ENCODE peak calls at places on chromosomes 5 and 9, in seven cellular contexts. One of them, this sample, is unnamed.

GRCh38 chr9:92141144-92142129 is 26.2 kb upstream of the SPTLC1 start:
- DNase-seq in cardiac muscle cell: peak
- DNase-seq in AG04450: no peak
- DNase-seq in upper lobe of right lung: no peak
- DNase-seq in A549: no peak
- DNase-seq in OCI-LY7: no peak
- DNase-seq in PC-9: no peak
- DNase-seq in this sample: peak

GRCh38 chr5:151345187-151345807 is 2.1 kb downstream of the SLC36A2 start:
- DNase-seq in cardiac muscle cell: no peak
- DNase-seq in AG04450: no peak
- DNase-seq in upper lobe of right lung: no peak
- DNase-seq in A549: no peak
- DNase-seq in OCI-LY7: no peak
- DNase-seq in PC-9: no peak
- DNase-seq in this sample: no peak

GRCh38 chr5:69206528-69207190 is 17.3 kb downstream of the CENPH start:
- DNase-seq in cardiac muscle cell: no peak
- DNase-seq in AG04450: no peak
- DNase-seq in upper lobe of right lung: no peak
- DNase-seq in A549: peak
- DNase-seq in OCI-LY7: no peak
- DNase-seq in PC-9: peak
- DNase-seq in this sample: peak

GRCh38 chr5:170483701-170484458 is 19.9 kb upstream of the KCNIP1 start:
- DNase-seq in cardiac muscle cell: no peak
- DNase-seq in AG04450: no peak
- DNase-seq in upper lobe of right lung: no peak
- DNase-seq in A549: peak
- DNase-seq in OCI-LY7: no peak
- DNase-seq in PC-9: peak
- DNase-seq in this sample: no peak

GRCh38 chr5:142748568-142749249 is 21.5 kb upstream of the ARHGAP26 start:
- DNase-seq in cardiac muscle cell: peak
- DNase-seq in AG04450: no peak
- DNase-seq in upper lobe of right lung: peak
- DNase-seq in A549: peak
- DNase-seq in OCI-LY7: peak
- DNase-seq in PC-9: no peak
- DNase-seq in this sample: peak

GRCh38 chr9:134533850-134534585 is 107.6 kb upstream of the COL5A1 start:
- DNase-seq in cardiac muscle cell: no peak
- DNase-seq in AG04450: no peak
- DNase-seq in upper lobe of right lung: no peak
- DNase-seq in A549: no peak
- DNase-seq in OCI-LY7: no peak
- DNase-seq in PC-9: no peak
- DNase-seq in this sample: no peak

GRCh38 chr9:130073373-130073772 is 19.7 kb downstream of the GPR107 start:
- DNase-seq in cardiac muscle cell: peak
- DNase-seq in AG04450: no peak
- DNase-seq in upper lobe of right lung: no peak
- DNase-seq in A549: no peak
- DNase-seq in OCI-LY7: no peak
- DNase-seq in PC-9: no peak
- DNase-seq in this sample: no peak

GRCh38 chr9:4290427-4290837 is 9.4 kb downstream of the GLIS3 start:
- DNase-seq in cardiac muscle cell: no peak
- DNase-seq in AG04450: no peak
- DNase-seq in upper lobe of right lung: no peak
- DNase-seq in A549: peak
- DNase-seq in OCI-LY7: no peak
- DNase-seq in PC-9: no peak
- DNase-seq in this sample: no peak

GRCh38 chr5:2134543-2135299 is 252.0 kb upstream of the IRX4 start:
- DNase-seq in cardiac muscle cell: no peak
- DNase-seq in AG04450: no peak
- DNase-seq in upper lobe of right lung: no peak
- DNase-seq in A549: peak
- DNase-seq in OCI-LY7: no peak
- DNase-seq in PC-9: no peak
- DNase-seq in this sample: no peak

GRCh38 chr5:133763744-133764143 is 151.4 kb upstream of the FSTL4 start:
- DNase-seq in cardiac muscle cell: no peak
- DNase-seq in AG04450: no peak
- DNase-seq in upper lobe of right lung: no peak
- DNase-seq in A549: no peak
- DNase-seq in OCI-LY7: no peak
- DNase-seq in PC-9: no peak
- DNase-seq in this sample: no peak

GRCh38 chr5:23071682-23072081 is 218.5 kb upstream of the CDH12 start:
- DNase-seq in cardiac muscle cell: no peak
- DNase-seq in AG04450: no peak
- DNase-seq in upper lobe of right lung: no peak
- DNase-seq in A549: no peak
- DNase-seq in OCI-LY7: no peak
- DNase-seq in PC-9: no peak
- DNase-seq in this sample: no peak

GRCh38 chr5:152077-152476 is 39.2 kb upstream of the LRRC14B start:
- DNase-seq in cardiac muscle cell: no peak
- DNase-seq in AG04450: no peak
- DNase-seq in upper lobe of right lung: no peak
- DNase-seq in A549: no peak
- DNase-seq in OCI-LY7: no peak
- DNase-seq in PC-9: no peak
- DNase-seq in this sample: no peak

GRCh38 chr5:116297296-116297814 is 212.5 kb downstream of the COMMD10 start:
- DNase-seq in cardiac muscle cell: no peak
- DNase-seq in AG04450: no peak
- DNase-seq in upper lobe of right lung: no peak
- DNase-seq in A549: no peak
- DNase-seq in OCI-LY7: no peak
- DNase-seq in PC-9: no peak
- DNase-seq in this sample: no peak

GRCh38 chr9:130946778-130947617 is 8.0 kb upstream of the FIBCD1 start:
- DNase-seq in cardiac muscle cell: no peak
- DNase-seq in AG04450: no peak
- DNase-seq in upper lobe of right lung: no peak
- DNase-seq in A549: peak
- DNase-seq in OCI-LY7: no peak
- DNase-seq in PC-9: peak
- DNase-seq in this sample: no peak

GRCh38 chr5:137847699-137848098 is 20.0 kb upstream of the MYOT start:
- DNase-seq in cardiac muscle cell: no peak
- DNase-seq in AG04450: no peak
- DNase-seq in upper lobe of right lung: no peak
- DNase-seq in A549: no peak
- DNase-seq in OCI-LY7: no peak
- DNase-seq in PC-9: no peak
- DNase-seq in this sample: no peak

GRCh38 chr5:90902681-90903386 is 344.2 kb downstream of the ADGRV1 start:
- DNase-seq in cardiac muscle cell: no peak
- DNase-seq in AG04450: no peak
- DNase-seq in upper lobe of right lung: no peak
- DNase-seq in A549: no peak
- DNase-seq in OCI-LY7: no peak
- DNase-seq in PC-9: no peak
- DNase-seq in this sample: no peak

GRCh38 chr5:103178167-103178566 is 58.1 kb downstream of the PPIP5K2 start:
- DNase-seq in cardiac muscle cell: no peak
- DNase-seq in AG04450: no peak
- DNase-seq in upper lobe of right lung: no peak
- DNase-seq in A549: peak
- DNase-seq in OCI-LY7: no peak
- DNase-seq in PC-9: no peak
- DNase-seq in this sample: no peak

GRCh38 chr5:21817668-21818419 is 1035.3 kb downstream of the CDH12 start:
- DNase-seq in cardiac muscle cell: no peak
- DNase-seq in AG04450: no peak
- DNase-seq in upper lobe of right lung: no peak
- DNase-seq in A549: no peak
- DNase-seq in OCI-LY7: peak
- DNase-seq in PC-9: no peak
- DNase-seq in this sample: no peak

GRCh38 chr5:148729182-148729581 is 74.9 kb upstream of the HTR4 start:
- DNase-seq in cardiac muscle cell: peak
- DNase-seq in AG04450: no peak
- DNase-seq in upper lobe of right lung: no peak
- DNase-seq in A549: peak
- DNase-seq in OCI-LY7: no peak
- DNase-seq in PC-9: no peak
- DNase-seq in this sample: no peak

GRCh38 chr9:118522093-118523028 is 818.2 kb downstream of the TLR4 start:
- DNase-seq in cardiac muscle cell: peak
- DNase-seq in AG04450: no peak
- DNase-seq in upper lobe of right lung: peak
- DNase-seq in A549: peak
- DNase-seq in OCI-LY7: peak
- DNase-seq in PC-9: no peak
- DNase-seq in this sample: no peak

GRCh38 chr5:64963278-64963677 is 194.5 kb downstream of the CWC27 start:
- DNase-seq in cardiac muscle cell: no peak
- DNase-seq in AG04450: no peak
- DNase-seq in upper lobe of right lung: no peak
- DNase-seq in A549: no peak
- DNase-seq in OCI-LY7: no peak
- DNase-seq in PC-9: no peak
- DNase-seq in this sample: no peak

GRCh38 chr5:57650360-57651069 is 167.9 kb upstream of the ACTBL2 start:
- DNase-seq in cardiac muscle cell: peak
- DNase-seq in AG04450: no peak
- DNase-seq in upper lobe of right lung: no peak
- DNase-seq in A549: peak
- DNase-seq in OCI-LY7: peak
- DNase-seq in PC-9: no peak
- DNase-seq in this sample: peak

GRCh38 chr9:35920004-35920658 is 10.8 kb downstream of the SPAAR start:
- DNase-seq in cardiac muscle cell: no peak
- DNase-seq in AG04450: no peak
- DNase-seq in upper lobe of right lung: no peak
- DNase-seq in A549: no peak
- DNase-seq in OCI-LY7: no peak
- DNase-seq in PC-9: no peak
- DNase-seq in this sample: no peak
- H3K27ac ChIP-seq in cardiac muscle cell: no peak
- H3K27ac ChIP-seq in AG04450: no peak
- H3K27ac ChIP-seq in upper lobe of right lung: no peak
- H3K27ac ChIP-seq in A549: peak
- H3K27ac ChIP-seq in OCI-LY7: no peak
- H3K27ac ChIP-seq in PC-9: no peak
- H3K27ac ChIP-seq in this sample: no peak

DNA sequence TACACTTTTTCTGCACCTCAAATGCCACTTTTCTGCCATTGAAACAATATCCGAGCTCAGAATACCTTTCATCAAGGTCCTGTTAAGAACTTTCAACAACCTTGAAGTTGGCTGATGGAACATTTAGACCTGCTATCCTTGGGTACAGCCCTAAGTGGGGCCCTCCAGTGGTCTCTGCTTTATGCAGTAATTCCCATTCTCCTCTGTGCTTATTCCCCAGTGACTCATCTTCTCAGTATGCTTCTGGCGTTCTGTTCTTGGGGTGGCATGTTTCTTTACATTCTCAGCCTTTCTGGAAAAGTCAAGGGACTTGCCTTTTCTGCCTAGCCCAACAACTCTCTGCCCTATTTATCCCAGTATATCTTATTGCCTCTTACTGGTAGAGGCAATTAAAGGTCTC is 7.1 kb downstream of the ANP32B start:
- DNase-seq in cardiac muscle cell: no peak
- DNase-seq in AG04450: peak
- DNase-seq in upper lobe of right lung: no peak
- DNase-seq in A549: peak
- DNase-seq in OCI-LY7: no peak
- DNase-seq in PC-9: peak
- DNase-seq in this sample: no peak
- TF ChIP-seq CTCF in cardiac muscle cell: peak
- TF ChIP-seq CTCF in AG04450: peak
- TF ChIP-seq CTCF in upper lobe of right lung: no peak
- TF ChIP-seq CTCF in A549: peak
- TF ChIP-seq CTCF in OCI-LY7: peak
- TF ChIP-seq CTCF in PC-9: no peak
- TF ChIP-seq CTCF in this sample: no peak

DNA sequence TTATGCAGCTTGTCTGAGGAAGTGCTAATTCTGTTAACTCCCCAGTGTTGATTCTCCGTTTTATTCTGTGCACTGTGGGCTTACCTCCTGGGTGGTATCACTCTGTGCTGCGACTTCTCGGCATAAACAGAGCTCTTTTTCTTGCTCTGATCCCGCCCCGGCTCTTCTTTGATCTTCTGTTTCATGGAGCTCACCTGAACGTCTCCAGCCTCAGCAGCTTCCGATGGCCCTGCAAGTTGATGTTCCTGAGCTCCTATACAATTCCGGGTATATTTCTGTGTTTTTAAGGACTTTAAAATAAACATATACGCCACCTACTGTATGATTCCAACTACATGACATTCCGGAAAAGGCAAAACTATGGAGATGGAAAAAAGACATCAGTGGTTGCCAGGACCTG is 110.8 kb downstream of the TENT4A start:
- DNase-seq in cardiac muscle cell: no peak
- DNase-seq in AG04450: no peak
- DNase-seq in upper lobe of right lung: no peak
- DNase-seq in A549: no peak
- DNase-seq in OCI-LY7: no peak
- DNase-seq in PC-9: no peak
- DNase-seq in this sample: no peak
- H3K4me3 ChIP-seq in cardiac muscle cell: no peak
- H3K4me3 ChIP-seq in AG04450: no peak
- H3K4me3 ChIP-seq in upper lobe of right lung: no peak
- H3K4me3 ChIP-seq in A549: no peak
- H3K4me3 ChIP-seq in OCI-LY7: no peak
- H3K4me3 ChIP-seq in PC-9: no peak
- H3K4me3 ChIP-seq in this sample: no peak

DNA sequence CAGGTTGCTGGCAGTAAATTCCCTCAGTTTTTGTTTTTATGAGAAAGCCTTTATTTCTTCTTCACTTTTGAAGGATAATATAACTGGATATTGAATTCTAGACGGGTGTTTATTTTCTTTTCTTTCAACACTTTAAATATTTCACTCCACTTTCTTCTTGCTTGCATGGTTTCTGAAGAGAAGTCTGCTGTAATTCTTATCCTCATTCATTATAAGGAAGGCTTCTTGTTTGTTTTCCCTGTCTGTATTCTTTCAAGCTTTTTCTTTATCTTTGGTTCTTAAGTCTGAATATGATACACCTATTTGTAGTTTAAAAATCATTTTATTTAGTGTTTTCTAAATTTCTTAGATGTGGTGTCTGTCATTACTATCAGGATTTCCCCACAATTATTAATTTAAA is 1054.3 kb downstream of the TLE1 start:
- DNase-seq in cardiac muscle cell: no peak
- DNase-seq in AG04450: no peak
- DNase-seq in upper lobe of right lung: no peak
- DNase-seq in A549: no peak
- DNase-seq in OCI-LY7: no peak
- DNase-seq in PC-9: no peak
- DNase-seq in this sample: no peak
- H3K27ac ChIP-seq in cardiac muscle cell: no peak
- H3K27ac ChIP-seq in AG04450: no peak
- H3K27ac ChIP-seq in upper lobe of right lung: no peak
- H3K27ac ChIP-seq in A549: no peak
- H3K27ac ChIP-seq in OCI-LY7: no peak
- H3K27ac ChIP-seq in PC-9: no peak
- H3K27ac ChIP-seq in this sample: no peak

This sample was measured in stomach.